ENCODE peak calls at places on chromosome 7, in eight cellular contexts. One of them, this sample, is unnamed.

GRCh38 chr7:158343936-158344455 is 243.6 kb downstream of the PTPRN2 start:
- DNase-seq in left ventricle myocardium superior: no peak
- DNase-seq in 8988T: no peak
- DNase-seq in germinal center: no peak
- DNase-seq in NCI-H1092: no peak
- DNase-seq in GM04503: no peak
- DNase-seq in DMS53: no peak
- DNase-seq in T-helper 9 cell: no peak
- DNase-seq in this sample: no peak

GRCh38 chr7:143383642-143383957 is 2.5 kb downstream of the ZYX start:
- DNase-seq in left ventricle myocardium superior: no peak
- DNase-seq in NCI-H1092: no peak
- DNase-seq in DMS53: no peak
- DNase-seq in 8988T: no peak
- DNase-seq in T-helper 9 cell: no peak
- DNase-seq in germinal center: no peak
- DNase-seq in GM04503: no peak
- DNase-seq in this sample: no peak

GRCh38 chr7:6420680-6421079 is 27.1 kb downstream of the DAGLB start:
- DNase-seq in DMS53: no peak
- DNase-seq in left ventricle myocardium superior: no peak
- DNase-seq in T-helper 9 cell: no peak
- DNase-seq in NCI-H1092: no peak
- DNase-seq in germinal center: no peak
- DNase-seq in GM04503: no peak
- DNase-seq in 8988T: no peak
- DNase-seq in this sample: no peak

GRCh38 chr7:130356121-130356759 is 11.6 kb downstream of the CPA5 start:
- DNase-seq in GM04503: peak; percentile 95
- DNase-seq in germinal center: no peak
- DNase-seq in T-helper 9 cell: no peak
- DNase-seq in NCI-H1092: no peak
- DNase-seq in left ventricle myocardium superior: no peak
- DNase-seq in 8988T: peak; percentile 57
- DNase-seq in DMS53: peak; percentile 27
- DNase-seq in this sample: peak; percentile 38

GRCh38 chr7:48180981-48181380 is 9.7 kb downstream of the ABCA13 start:
- DNase-seq in germinal center: no peak
- DNase-seq in GM04503: peak; percentile 61
- DNase-seq in DMS53: no peak
- DNase-seq in 8988T: no peak
- DNase-seq in NCI-H1092: no peak
- DNase-seq in T-helper 9 cell: no peak
- DNase-seq in left ventricle myocardium superior: no peak
- DNase-seq in this sample: no peak

GRCh38 chr7:4744391-4745264 is 30.8 kb upstream of the AP5Z1 start:
- DNase-seq in T-helper 9 cell: peak; percentile 64
- DNase-seq in 8988T: peak; percentile 89
- DNase-seq in germinal center: peak; percentile 85
- DNase-seq in GM04503: peak; percentile 99
- DNase-seq in left ventricle myocardium superior: peak; percentile 100
- DNase-seq in DMS53: peak; percentile 91
- DNase-seq in NCI-H1092: peak; percentile 96
- DNase-seq in this sample: peak; percentile 92

GRCh38 chr7:6284461-6285360 is 12.3 kb upstream of the CYTH3 start:
- DNase-seq in 8988T: no peak
- DNase-seq in DMS53: peak; percentile 43
- DNase-seq in NCI-H1092: no peak
- DNase-seq in GM04503: no peak
- DNase-seq in left ventricle myocardium superior: no peak
- DNase-seq in germinal center: no peak
- DNase-seq in T-helper 9 cell: no peak
- DNase-seq in this sample: no peak

GRCh38 chr7:22234247-22234646 is 122.7 kb downstream of the RAPGEF5 start:
- DNase-seq in T-helper 9 cell: no peak
- DNase-seq in left ventricle myocardium superior: no peak
- DNase-seq in GM04503: no peak
- DNase-seq in germinal center: no peak
- DNase-seq in DMS53: no peak
- DNase-seq in NCI-H1092: no peak
- DNase-seq in 8988T: no peak
- DNase-seq in this sample: no peak

GRCh38 chr7:16511314-16511713 is 15.3 kb upstream of the LRRC72 start:
- DNase-seq in 8988T: no peak
- DNase-seq in germinal center: no peak
- DNase-seq in left ventricle myocardium superior: no peak
- DNase-seq in T-helper 9 cell: no peak
- DNase-seq in DMS53: no peak
- DNase-seq in NCI-H1092: no peak
- DNase-seq in GM04503: no peak
- DNase-seq in this sample: no peak

GRCh38 chr7:114481995-114482394 is 67.4 kb downstream of the FOXP2 start:
- DNase-seq in T-helper 9 cell: no peak
- DNase-seq in DMS53: peak; percentile 13
- DNase-seq in germinal center: no peak
- DNase-seq in GM04503: no peak
- DNase-seq in NCI-H1092: peak; percentile 26
- DNase-seq in left ventricle myocardium superior: no peak
- DNase-seq in 8988T: no peak
- DNase-seq in this sample: no peak

GRCh38 chr7:30348083-30348560 is 63.7 kb downstream of the ZNRF2 start:
- DNase-seq in left ventricle myocardium superior: no peak
- DNase-seq in T-helper 9 cell: peak; percentile 34
- DNase-seq in DMS53: peak; percentile 88
- DNase-seq in germinal center: no peak
- DNase-seq in NCI-H1092: no peak
- DNase-seq in GM04503: peak; percentile 89
- DNase-seq in 8988T: no peak
- DNase-seq in this sample: no peak

GRCh38 chr7:37016073-37016878 is 292.0 kb upstream of the AOAH start:
- DNase-seq in NCI-H1092: no peak
- DNase-seq in 8988T: no peak
- DNase-seq in germinal center: no peak
- DNase-seq in GM04503: no peak
- DNase-seq in T-helper 9 cell: no peak
- DNase-seq in DMS53: peak; percentile 86
- DNase-seq in left ventricle myocardium superior: no peak
- DNase-seq in this sample: no peak

GRCh38 chr7:133458688-133459087 is 205.8 kb downstream of the EXOC4 start:
- DNase-seq in GM04503: no peak
- DNase-seq in 8988T: no peak
- DNase-seq in DMS53: no peak
- DNase-seq in left ventricle myocardium superior: no peak
- DNase-seq in T-helper 9 cell: no peak
- DNase-seq in NCI-H1092: no peak
- DNase-seq in germinal center: no peak
- DNase-seq in this sample: no peak

GRCh38 chr7:91651986-91652385 is 228.5 kb downstream of the MTERF1 start:
- DNase-seq in T-helper 9 cell: no peak
- DNase-seq in DMS53: no peak
- DNase-seq in NCI-H1092: no peak
- DNase-seq in germinal center: no peak
- DNase-seq in GM04503: no peak
- DNase-seq in left ventricle myocardium superior: no peak
- DNase-seq in 8988T: no peak
- DNase-seq in this sample: no peak

GRCh38 chr7:151940048-151940845 is 16.0 kb upstream of the GALNTL5 start:
- DNase-seq in germinal center: no peak
- DNase-seq in DMS53: no peak
- DNase-seq in GM04503: peak; percentile 45
- DNase-seq in left ventricle myocardium superior: peak; percentile 67
- DNase-seq in 8988T: no peak
- DNase-seq in T-helper 9 cell: no peak
- DNase-seq in NCI-H1092: no peak
- DNase-seq in this sample: no peak

GRCh38 chr7:1779445-1779844 is 109.4 kb downstream of the ELFN1 start:
- DNase-seq in T-helper 9 cell: no peak
- DNase-seq in 8988T: no peak
- DNase-seq in DMS53: no peak
- DNase-seq in left ventricle myocardium superior: no peak
- DNase-seq in GM04503: no peak
- DNase-seq in germinal center: no peak
- DNase-seq in NCI-H1092: no peak
- DNase-seq in this sample: no peak

GRCh38 chr7:30286749-30287148 is 2.4 kb downstream of the ZNRF2 start:
- DNase-seq in left ventricle myocardium superior: no peak
- DNase-seq in T-helper 9 cell: no peak
- DNase-seq in DMS53: no peak
- DNase-seq in GM04503: no peak
- DNase-seq in germinal center: no peak
- DNase-seq in NCI-H1092: no peak
- DNase-seq in 8988T: no peak
- DNase-seq in this sample: no peak

GRCh38 chr7:98870807-98871491 is 1.1 kb upstream of the TMEM130 start:
- DNase-seq in germinal center: no peak
- DNase-seq in NCI-H1092: no peak
- DNase-seq in DMS53: no peak
- DNase-seq in GM04503: no peak
- DNase-seq in left ventricle myocardium superior: no peak
- DNase-seq in 8988T: no peak
- DNase-seq in T-helper 9 cell: no peak
- DNase-seq in this sample: no peak

GRCh38 chr7:81482600-81483186 is 287.2 kb downstream of the HGF start:
- DNase-seq in DMS53: peak; percentile 58
- DNase-seq in left ventricle myocardium superior: no peak
- DNase-seq in 8988T: no peak
- DNase-seq in NCI-H1092: no peak
- DNase-seq in GM04503: no peak
- DNase-seq in germinal center: peak; percentile 7
- DNase-seq in T-helper 9 cell: no peak
- DNase-seq in this sample: no peak

GRCh38 chr7:157077986-157078644 is 60.6 kb upstream of the UBE3C start:
- DNase-seq in germinal center: no peak
- DNase-seq in 8988T: no peak
- DNase-seq in DMS53: peak; percentile 46
- DNase-seq in NCI-H1092: no peak
- DNase-seq in T-helper 9 cell: no peak
- DNase-seq in left ventricle myocardium superior: no peak
- DNase-seq in GM04503: no peak
- DNase-seq in this sample: peak; percentile 15

GRCh38 chr7:28686418-28686800 is 271.7 kb downstream of the TRIL start:
- DNase-seq in left ventricle myocardium superior: no peak
- DNase-seq in GM04503: no peak
- DNase-seq in 8988T: no peak
- DNase-seq in germinal center: no peak
- DNase-seq in NCI-H1092: no peak
- DNase-seq in DMS53: peak; percentile 88
- DNase-seq in T-helper 9 cell: no peak
- DNase-seq in this sample: no peak

GRCh38 chr7:36021367-36021766 is 131.7 kb upstream of the EEPD1 start:
- DNase-seq in left ventricle myocardium superior: no peak
- DNase-seq in T-helper 9 cell: no peak
- DNase-seq in NCI-H1092: no peak
- DNase-seq in DMS53: no peak
- DNase-seq in 8988T: no peak
- DNase-seq in GM04503: no peak
- DNase-seq in germinal center: no peak
- DNase-seq in this sample: no peak

GRCh38 chr7:22251284-22251683 is 105.7 kb downstream of the RAPGEF5 start:
- DNase-seq in left ventricle myocardium superior: no peak
- DNase-seq in DMS53: no peak
- DNase-seq in NCI-H1092: peak; percentile 56
- DNase-seq in T-helper 9 cell: no peak
- DNase-seq in germinal center: no peak
- DNase-seq in 8988T: no peak
- DNase-seq in GM04503: no peak
- DNase-seq in this sample: no peak

GRCh38 chr7:99372275-99373085 is 2.0 kb upstream of the ARPC1B start:
- DNase-seq in 8988T: no peak
- DNase-seq in DMS53: peak; percentile 94
- DNase-seq in left ventricle myocardium superior: no peak
- DNase-seq in GM04503: no peak
- DNase-seq in T-helper 9 cell: no peak
- DNase-seq in NCI-H1092: no peak
- DNase-seq in germinal center: no peak
- DNase-seq in this sample: no peak

GRCh38 chr7:28155019-28155660 is 25.5 kb downstream of the JAZF1 start:
- DNase-seq in GM04503: no peak
- DNase-seq in NCI-H1092: no peak
- DNase-seq in DMS53: no peak
- DNase-seq in left ventricle myocardium superior: no peak
- DNase-seq in 8988T: no peak
- DNase-seq in germinal center: peak; percentile 61
- DNase-seq in T-helper 9 cell: no peak
- DNase-seq in this sample: no peak

GRCh38 chr7:136326045-136326610 is 349.0 kb upstream of the MTPN start:
- DNase-seq in GM04503: no peak
- DNase-seq in left ventricle myocardium superior: no peak
- DNase-seq in germinal center: no peak
- DNase-seq in DMS53: no peak
- DNase-seq in 8988T: no peak
- DNase-seq in NCI-H1092: no peak
- DNase-seq in T-helper 9 cell: no peak
- DNase-seq in this sample: no peak

GRCh38 chr7:157619753-157620525 is 283.1 kb downstream of the DNAJB6 start:
- DNase-seq in GM04503: no peak
- DNase-seq in left ventricle myocardium superior: no peak
- DNase-seq in DMS53: no peak
- DNase-seq in germinal center: no peak
- DNase-seq in 8988T: no peak
- DNase-seq in T-helper 9 cell: no peak
- DNase-seq in NCI-H1092: no peak
- DNase-seq in this sample: no peak

GRCh38 chr7:147824671-147825070 is 765.9 kb upstream of the C7orf33 start:
- DNase-seq in left ventricle myocardium superior: no peak
- DNase-seq in GM04503: no peak
- DNase-seq in DMS53: no peak
- DNase-seq in NCI-H1092: no peak
- DNase-seq in T-helper 9 cell: no peak
- DNase-seq in germinal center: no peak
- DNase-seq in 8988T: no peak
- DNase-seq in this sample: no peak

This sample was measured in progenitor cell of endocrine pancreas.